ENCODE peak calls at places on chromosome 10, in ten cellular contexts. One of them, this sample, is unnamed.

GRCh38 chr10:129678186-129678585 is 211.1 kb downstream of the MGMT start:
- DNase-seq in progenitor cell of endocrine pancreas: no peak
- DNase-seq in endothelial cell: no peak
- DNase-seq in MCF 10A: no peak
- DNase-seq in choroid plexus epithelial cell: no peak
- DNase-seq in chondrocyte: no peak
- DNase-seq in GM20000: no peak
- DNase-seq in ascending aorta: no peak
- DNase-seq in cardiac fibroblast: no peak
- DNase-seq in psoas muscle: no peak
- DNase-seq in this sample: no peak

GRCh38 chr10:128816726-128817125 is 650.3 kb upstream of the MGMT start:
- DNase-seq in cardiac fibroblast: no peak
- DNase-seq in progenitor cell of endocrine pancreas: no peak
- DNase-seq in MCF 10A: no peak
- DNase-seq in choroid plexus epithelial cell: no peak
- DNase-seq in GM20000: no peak
- DNase-seq in psoas muscle: no peak
- DNase-seq in endothelial cell: no peak
- DNase-seq in chondrocyte: no peak
- DNase-seq in ascending aorta: no peak
- DNase-seq in this sample: peak

GRCh38 chr10:48603421-48604038 is 1.3 kb downstream of the ARHGAP22 start:
- DNase-seq in psoas muscle: no peak
- DNase-seq in endothelial cell: no peak
- DNase-seq in chondrocyte: no peak
- DNase-seq in progenitor cell of endocrine pancreas: no peak
- DNase-seq in choroid plexus epithelial cell: no peak
- DNase-seq in MCF 10A: no peak
- DNase-seq in cardiac fibroblast: no peak
- DNase-seq in GM20000: no peak
- DNase-seq in ascending aorta: no peak
- DNase-seq in this sample: peak

GRCh38 chr10:101840741-101841453 is 2.7 kb downstream of the KCNIP2 start:
- DNase-seq in choroid plexus epithelial cell: peak
- DNase-seq in cardiac fibroblast: peak
- DNase-seq in GM20000: peak
- DNase-seq in ascending aorta: no peak
- DNase-seq in progenitor cell of endocrine pancreas: peak
- DNase-seq in endothelial cell: peak
- DNase-seq in psoas muscle: peak
- DNase-seq in MCF 10A: peak
- DNase-seq in chondrocyte: peak
- DNase-seq in this sample: peak

GRCh38 chr10:23693895-23694294 is 255.0 kb downstream of the OTUD1 start:
- DNase-seq in MCF 10A: no peak
- DNase-seq in cardiac fibroblast: no peak
- DNase-seq in ascending aorta: no peak
- DNase-seq in psoas muscle: no peak
- DNase-seq in GM20000: no peak
- DNase-seq in progenitor cell of endocrine pancreas: no peak
- DNase-seq in chondrocyte: no peak
- DNase-seq in endothelial cell: peak
- DNase-seq in choroid plexus epithelial cell: no peak
- DNase-seq in this sample: no peak

GRCh38 chr10:5413012-5413938 is 918 bp downstream of the NET1 start:
- DNase-seq in MCF 10A: peak
- DNase-seq in progenitor cell of endocrine pancreas: no peak
- DNase-seq in ascending aorta: no peak
- DNase-seq in psoas muscle: no peak
- DNase-seq in chondrocyte: no peak
- DNase-seq in choroid plexus epithelial cell: peak
- DNase-seq in cardiac fibroblast: peak
- DNase-seq in endothelial cell: peak
- DNase-seq in GM20000: peak
- DNase-seq in this sample: no peak

GRCh38 chr10:94407668-94408067 is 5.3 kb downstream of the TBC1D12 start:
- DNase-seq in psoas muscle: no peak
- DNase-seq in progenitor cell of endocrine pancreas: no peak
- DNase-seq in endothelial cell: no peak
- DNase-seq in MCF 10A: no peak
- DNase-seq in cardiac fibroblast: no peak
- DNase-seq in ascending aorta: no peak
- DNase-seq in choroid plexus epithelial cell: no peak
- DNase-seq in chondrocyte: no peak
- DNase-seq in GM20000: no peak
- DNase-seq in this sample: no peak

GRCh38 chr10:24912214-24912613 is 40.2 kb downstream of the PRTFDC1 start:
- DNase-seq in endothelial cell: no peak
- DNase-seq in cardiac fibroblast: peak
- DNase-seq in chondrocyte: no peak
- DNase-seq in GM20000: no peak
- DNase-seq in psoas muscle: no peak
- DNase-seq in choroid plexus epithelial cell: peak
- DNase-seq in progenitor cell of endocrine pancreas: no peak
- DNase-seq in ascending aorta: no peak
- DNase-seq in MCF 10A: no peak
- DNase-seq in this sample: no peak

GRCh38 chr10:114519306-114519669 is 115.0 kb upstream of the AFAP1L2 start:
- DNase-seq in cardiac fibroblast: no peak
- DNase-seq in GM20000: no peak
- DNase-seq in MCF 10A: peak
- DNase-seq in chondrocyte: no peak
- DNase-seq in progenitor cell of endocrine pancreas: no peak
- DNase-seq in ascending aorta: no peak
- DNase-seq in endothelial cell: no peak
- DNase-seq in psoas muscle: peak
- DNase-seq in choroid plexus epithelial cell: no peak
- DNase-seq in this sample: peak

GRCh38 chr10:125222515-125222914 is 62.2 kb upstream of the CTBP2 start:
- DNase-seq in MCF 10A: no peak
- DNase-seq in ascending aorta: no peak
- DNase-seq in psoas muscle: no peak
- DNase-seq in progenitor cell of endocrine pancreas: no peak
- DNase-seq in endothelial cell: no peak
- DNase-seq in choroid plexus epithelial cell: no peak
- DNase-seq in GM20000: no peak
- DNase-seq in cardiac fibroblast: no peak
- DNase-seq in chondrocyte: no peak
- DNase-seq in this sample: no peak

GRCh38 chr10:15690031-15690430 is 29.7 kb downstream of the ITGA8 start:
- DNase-seq in choroid plexus epithelial cell: no peak
- DNase-seq in progenitor cell of endocrine pancreas: no peak
- DNase-seq in ascending aorta: no peak
- DNase-seq in MCF 10A: no peak
- DNase-seq in psoas muscle: no peak
- DNase-seq in cardiac fibroblast: no peak
- DNase-seq in GM20000: no peak
- DNase-seq in endothelial cell: no peak
- DNase-seq in chondrocyte: no peak
- DNase-seq in this sample: no peak

GRCh38 chr10:112804036-112804435 is 146.0 kb upstream of the TCF7L2 start:
- DNase-seq in endothelial cell: peak
- DNase-seq in ascending aorta: no peak
- DNase-seq in GM20000: no peak
- DNase-seq in choroid plexus epithelial cell: no peak
- DNase-seq in psoas muscle: no peak
- DNase-seq in progenitor cell of endocrine pancreas: no peak
- DNase-seq in MCF 10A: no peak
- DNase-seq in cardiac fibroblast: peak
- DNase-seq in chondrocyte: no peak
- DNase-seq in this sample: no peak

GRCh38 chr10:1179346-1180070 is 123.3 kb downstream of the WDR37 start:
- DNase-seq in chondrocyte: peak
- DNase-seq in endothelial cell: no peak
- DNase-seq in MCF 10A: no peak
- DNase-seq in cardiac fibroblast: no peak
- DNase-seq in psoas muscle: no peak
- DNase-seq in progenitor cell of endocrine pancreas: no peak
- DNase-seq in choroid plexus epithelial cell: no peak
- DNase-seq in GM20000: no peak
- DNase-seq in ascending aorta: no peak
- DNase-seq in this sample: no peak

GRCh38 chr10:109889867-109890266 is 33.4 kb downstream of the XPNPEP1 start:
- DNase-seq in GM20000: no peak
- DNase-seq in progenitor cell of endocrine pancreas: no peak
- DNase-seq in psoas muscle: no peak
- DNase-seq in ascending aorta: no peak
- DNase-seq in MCF 10A: peak
- DNase-seq in chondrocyte: no peak
- DNase-seq in cardiac fibroblast: peak
- DNase-seq in endothelial cell: no peak
- DNase-seq in choroid plexus epithelial cell: peak
- DNase-seq in this sample: no peak

GRCh38 chr10:79424221-79425073 is 21.0 kb downstream of the ZCCHC24 start:
- DNase-seq in MCF 10A: no peak
- DNase-seq in psoas muscle: peak
- DNase-seq in choroid plexus epithelial cell: peak
- DNase-seq in endothelial cell: no peak
- DNase-seq in cardiac fibroblast: peak
- DNase-seq in ascending aorta: no peak
- DNase-seq in GM20000: no peak
- DNase-seq in progenitor cell of endocrine pancreas: no peak
- DNase-seq in chondrocyte: peak
- DNase-seq in this sample: no peak

GRCh38 chr10:131937832-131938231 is 37.0 kb downstream of the PPP2R2D start:
- DNase-seq in psoas muscle: no peak
- DNase-seq in cardiac fibroblast: no peak
- DNase-seq in endothelial cell: no peak
- DNase-seq in progenitor cell of endocrine pancreas: no peak
- DNase-seq in chondrocyte: peak
- DNase-seq in choroid plexus epithelial cell: no peak
- DNase-seq in ascending aorta: no peak
- DNase-seq in GM20000: no peak
- DNase-seq in MCF 10A: no peak
- DNase-seq in this sample: no peak
- TF ChIP-seq CTCF in psoas muscle: no peak
- TF ChIP-seq CTCF in cardiac fibroblast: no peak
- TF ChIP-seq CTCF in endothelial cell: no peak
- TF ChIP-seq CTCF in progenitor cell of endocrine pancreas: no peak
- TF ChIP-seq CTCF in chondrocyte: no peak
- TF ChIP-seq CTCF in choroid plexus epithelial cell: no peak
- TF ChIP-seq CTCF in ascending aorta: no peak
- TF ChIP-seq CTCF in GM20000: no peak
- TF ChIP-seq CTCF in MCF 10A: no peak
- TF ChIP-seq CTCF in this sample: no peak

GRCh38 chr10:122089343-122090015 is 100.5 kb downstream of the TACC2 start:
- DNase-seq in GM20000: no peak
- DNase-seq in endothelial cell: no peak
- DNase-seq in psoas muscle: no peak
- DNase-seq in progenitor cell of endocrine pancreas: no peak
- DNase-seq in chondrocyte: no peak
- DNase-seq in choroid plexus epithelial cell: no peak
- DNase-seq in ascending aorta: no peak
- DNase-seq in cardiac fibroblast: no peak
- DNase-seq in MCF 10A: peak
- DNase-seq in this sample: no peak
- TF ChIP-seq CTCF in GM20000: no peak
- TF ChIP-seq CTCF in endothelial cell: no peak
- TF ChIP-seq CTCF in psoas muscle: no peak
- TF ChIP-seq CTCF in progenitor cell of endocrine pancreas: no peak
- TF ChIP-seq CTCF in chondrocyte: peak
- TF ChIP-seq CTCF in choroid plexus epithelial cell: peak
- TF ChIP-seq CTCF in ascending aorta: no peak
- TF ChIP-seq CTCF in cardiac fibroblast: no peak
- TF ChIP-seq CTCF in MCF 10A: peak
- TF ChIP-seq CTCF in this sample: no peak

GRCh38 chr10:3681642-3682554 is 103.1 kb downstream of the KLF6 start:
- DNase-seq in cardiac fibroblast: no peak
- DNase-seq in ascending aorta: no peak
- DNase-seq in choroid plexus epithelial cell: peak
- DNase-seq in progenitor cell of endocrine pancreas: no peak
- DNase-seq in psoas muscle: no peak
- DNase-seq in endothelial cell: no peak
- DNase-seq in chondrocyte: no peak
- DNase-seq in MCF 10A: no peak
- DNase-seq in GM20000: no peak
- DNase-seq in this sample: no peak
- TF ChIP-seq CTCF in cardiac fibroblast: no peak
- TF ChIP-seq CTCF in ascending aorta: no peak
- TF ChIP-seq CTCF in choroid plexus epithelial cell: peak
- TF ChIP-seq CTCF in progenitor cell of endocrine pancreas: peak
- TF ChIP-seq CTCF in psoas muscle: no peak
- TF ChIP-seq CTCF in endothelial cell: no peak
- TF ChIP-seq CTCF in chondrocyte: peak
- TF ChIP-seq CTCF in MCF 10A: no peak
- TF ChIP-seq CTCF in GM20000: no peak
- TF ChIP-seq CTCF in this sample: no peak

GRCh38 chr10:88986549-88987242 is 3.9 kb upstream of the FAS start:
- DNase-seq in progenitor cell of endocrine pancreas: no peak
- DNase-seq in endothelial cell: no peak
- DNase-seq in cardiac fibroblast: peak
- DNase-seq in GM20000: no peak
- DNase-seq in psoas muscle: no peak
- DNase-seq in MCF 10A: peak
- DNase-seq in choroid plexus epithelial cell: peak
- DNase-seq in chondrocyte: no peak
- DNase-seq in ascending aorta: no peak
- DNase-seq in this sample: no peak

GRCh38 chr10:88989824-88990527 is 622 bp upstream of the FAS start:
- DNase-seq in progenitor cell of endocrine pancreas: peak
- DNase-seq in MCF 10A: peak
- DNase-seq in endothelial cell: no peak
- DNase-seq in cardiac fibroblast: peak
- DNase-seq in GM20000: peak
- DNase-seq in chondrocyte: no peak
- DNase-seq in ascending aorta: no peak
- DNase-seq in choroid plexus epithelial cell: peak
- DNase-seq in psoas muscle: no peak
- DNase-seq in this sample: peak

GRCh38 chr10:88987840-88988239 is 2.8 kb upstream of the FAS start:
- DNase-seq in GM20000: no peak
- DNase-seq in cardiac fibroblast: no peak
- DNase-seq in MCF 10A: no peak
- DNase-seq in chondrocyte: no peak
- DNase-seq in endothelial cell: no peak
- DNase-seq in psoas muscle: no peak
- DNase-seq in progenitor cell of endocrine pancreas: no peak
- DNase-seq in ascending aorta: no peak
- DNase-seq in choroid plexus epithelial cell: no peak
- DNase-seq in this sample: no peak

GRCh38 chr10:88989423-88989822 is 1.2 kb upstream of the FAS start:
- DNase-seq in ascending aorta: no peak
- DNase-seq in endothelial cell: no peak
- DNase-seq in psoas muscle: no peak
- DNase-seq in choroid plexus epithelial cell: no peak
- DNase-seq in chondrocyte: no peak
- DNase-seq in GM20000: no peak
- DNase-seq in progenitor cell of endocrine pancreas: no peak
- DNase-seq in MCF 10A: no peak
- DNase-seq in cardiac fibroblast: no peak
- DNase-seq in this sample: no peak

DNA sequence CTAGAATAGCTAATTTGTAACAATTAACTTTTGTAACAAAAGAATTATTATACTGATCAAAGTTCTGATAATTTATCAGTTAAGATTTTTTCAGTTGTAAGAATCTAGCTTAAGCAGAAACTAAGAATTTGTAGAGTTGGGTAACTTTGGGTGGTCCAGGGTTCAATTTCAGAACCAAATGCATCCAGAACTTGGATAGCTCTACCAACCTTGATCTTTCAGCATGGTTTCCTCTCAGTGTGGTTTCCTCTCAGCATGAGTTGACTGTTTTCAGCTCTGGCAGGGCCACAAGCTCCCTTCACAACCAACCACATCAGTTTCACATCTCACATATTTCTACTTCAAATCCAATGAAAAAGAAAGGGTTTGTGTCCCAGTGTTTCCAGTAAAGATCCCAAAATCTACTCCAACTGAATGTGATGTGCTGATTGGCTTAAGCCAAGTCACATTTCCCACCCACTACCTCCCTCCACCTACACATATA is 3.3 kb upstream of the FAS start:
- DNase-seq in GM20000: no peak
- DNase-seq in psoas muscle: no peak
- DNase-seq in endothelial cell: no peak
- DNase-seq in ascending aorta: no peak
- DNase-seq in progenitor cell of endocrine pancreas: no peak
- DNase-seq in MCF 10A: no peak
- DNase-seq in choroid plexus epithelial cell: peak
- DNase-seq in chondrocyte: no peak
- DNase-seq in cardiac fibroblast: no peak
- DNase-seq in this sample: no peak
- TF ChIP-seq CTCF in GM20000: no peak
- TF ChIP-seq CTCF in psoas muscle: no peak
- TF ChIP-seq CTCF in endothelial cell: no peak
- TF ChIP-seq CTCF in ascending aorta: no peak
- TF ChIP-seq CTCF in progenitor cell of endocrine pancreas: no peak
- TF ChIP-seq CTCF in MCF 10A: no peak
- TF ChIP-seq CTCF in choroid plexus epithelial cell: no peak
- TF ChIP-seq CTCF in chondrocyte: peak
- TF ChIP-seq CTCF in cardiac fibroblast: no peak
- TF ChIP-seq CTCF in this sample: no peak

This sample was measured in lower leg skin.